ENCODE peak calls at places on chromosome 11, in ten cellular contexts. B is T follicular helper cell; H is brain microvascular endothelial cell; O is stimulated activated CD4-positive, alpha-beta T cell treated with anti-CD3 and anti-CD28 coated beads, TNF-alpha, amount 100 ng/mL, for 1 hour; P is activated CD4-positive, alpha-beta T cell treated with anti-CD3 and anti-CD28 coated beads, Interleukin-2, amount 50 U/mL, for 1 hour; Y is IMR-90; V is AG04450; A is activated gamma-delta T cell; C is Kasumi-1; N is activated effector memory CD4-positive, alpha-beta T cell treated with anti-CD3 and anti-CD28 coated beads, Interleukin-2, amount 50 U/mL, for 16 hours. U is an unnamed sample.
A peak's percentile ranks its signal among the peaks of the same experiment; 100 is the strongest.

GRCh38 chr11:130839950-130840666 is 76.2 kb downstream of the SNX19 start:
- DNase-seq in B (no peak), H (peak; percentile 32), O (no peak), P (no peak), Y (peak; percentile 56), V (peak; percentile 24), A (no peak), C (no peak), N (no peak), U (no peak)

GRCh38 chr11:63985812-63986155 is 454 bp upstream of the OTUB1 start:
- DNase-seq in B (peak; percentile 51), H (no peak), O (peak; percentile 25), P (peak; percentile 63), Y (no peak), V (no peak), A (peak; percentile 51), C (peak; percentile 54), N (peak; percentile 89), U (no peak)

GRCh38 chr11:1597331-1597741 is 758 bp downstream of the KRTAP5-2 start:
- DNase-seq in B (no peak), H (no peak), O (no peak), P (no peak), Y (no peak), V (no peak), A (no peak), C (no peak), N (no peak), U (no peak)

GRCh38 chr11:17012712-17013547 is 1.3 kb downstream of the PLEKHA7 start:
- DNase-seq in B (no peak), H (peak; percentile 53), O (no peak), P (no peak), Y (peak; percentile 52), V (no peak), A (no peak), C (no peak), N (no peak), U (peak; percentile 66)

GRCh38 chr11:68002575-68002942 is 1.3 kb downstream of the UNC93B1 start:
- DNase-seq in B (no peak), H (no peak), O (no peak), P (no peak), Y (no peak), V (no peak), A (no peak), C (peak; percentile 72), N (no peak), U (no peak)

GRCh38 chr11:123526918-123527317 is 96.8 kb downstream of the GRAMD1B start:
- DNase-seq in B (no peak), H (no peak), O (no peak), P (no peak), Y (no peak), V (no peak), A (no peak), C (no peak), N (no peak), U (no peak)

GRCh38 chr11:100735949-100736675 is 49.0 kb downstream of the ARHGAP42 start:
- DNase-seq in B (no peak), H (peak; percentile 81), O (no peak), P (no peak), Y (peak; percentile 35), V (no peak), A (no peak), C (no peak), N (no peak), U (no peak)

GRCh38 chr11:102630598-102631448 is 5.7 kb upstream of the MMP20 start:
- DNase-seq in B (no peak), H (no peak), O (no peak), P (no peak), Y (no peak), V (no peak), A (no peak), C (no peak), N (no peak), U (no peak)

GRCh38 chr11:31820438-31820818 is 9.3 kb upstream of the PAX6 start:
- DNase-seq in B (no peak), H (no peak), O (no peak), P (no peak), Y (no peak), V (no peak), A (no peak), C (no peak), N (no peak), U (peak; percentile 25)

GRCh38 chr11:32297629-32298028 is 137.7 kb downstream of the WT1 start:
- DNase-seq in B (no peak), H (peak; percentile 30), O (no peak), P (no peak), Y (peak; percentile 36), V (no peak), A (no peak), C (peak; percentile 71), N (no peak), U (no peak)

GRCh38 chr11:113119074-113119473 is 157.9 kb downstream of the NCAM1 start:
- DNase-seq in B (no peak), H (no peak), O (no peak), P (no peak), Y (no peak), V (no peak), A (no peak), C (no peak), N (no peak), U (no peak)

GRCh38 chr11:19903620-19904069 is 191.0 kb downstream of the NAV2 start:
- DNase-seq in B (peak; percentile 13), H (peak; percentile 84), O (no peak), P (peak; percentile 23), Y (peak; percentile 83), V (peak; percentile 64), A (no peak), C (peak; percentile 50), N (peak; percentile 70), U (no peak)

GRCh38 chr11:8732748-8733241 is 50.2 kb downstream of the RPL27A start:
- DNase-seq in B (no peak), H (peak; percentile 61), O (no peak), P (no peak), Y (peak; percentile 80), V (no peak), A (no peak), C (no peak), N (no peak), U (no peak)

GRCh38 chr11:20912046-20912821 is 242.8 kb downstream of the NELL1 start:
- DNase-seq in B (no peak), H (no peak), O (no peak), P (no peak), Y (no peak), V (no peak), A (no peak), C (no peak), N (no peak), U (no peak)

GRCh38 chr11:57604289-57605010 is 7.0 kb downstream of the SERPING1 start:
- DNase-seq in B (no peak), H (no peak), O (no peak), P (no peak), Y (no peak), V (no peak), A (no peak), C (peak; percentile 57), N (no peak), U (no peak)

GRCh38 chr11:103730151-103730940 is 306.1 kb upstream of the DDI1 start:
- DNase-seq in B (no peak), H (no peak), O (no peak), P (no peak), Y (peak; percentile 81), V (peak; percentile 26), A (no peak), C (no peak), N (no peak), U (no peak)

GRCh38 chr11:121792185-121792584 is 323.8 kb downstream of the BLID start:
- DNase-seq in B (no peak), H (no peak), O (no peak), P (no peak), Y (no peak), V (no peak), A (no peak), C (no peak), N (no peak), U (no peak)